ENCODE peak calls at places on chromosomes 5 and 9, in seven cellular contexts. One of them, this sample, is unnamed.

GRCh38 chr5:66829826-66830225 is 233.6 kb downstream of the MAST4 start:
- DNase-seq in fibroblast of pulmonary artery: peak; percentile 92
- DNase-seq in BJ: no peak
- DNase-seq in astrocyte of the spinal cord: peak; percentile 59
- DNase-seq in cardiac muscle cell: no peak
- DNase-seq in LNCaP clone FGC: no peak
- DNase-seq in ovary: no peak
- DNase-seq in this sample: peak; percentile 15

GRCh38 chr9:536597-537511 is 304.6 kb upstream of the DMRT1 start:
- DNase-seq in fibroblast of pulmonary artery: no peak
- DNase-seq in BJ: no peak
- DNase-seq in astrocyte of the spinal cord: no peak
- DNase-seq in cardiac muscle cell: peak; percentile 58
- DNase-seq in LNCaP clone FGC: no peak
- DNase-seq in ovary: no peak
- DNase-seq in this sample: no peak

GRCh38 chr5:31427013-31427783 is 104.7 kb downstream of the DROSHA start:
- DNase-seq in fibroblast of pulmonary artery: peak; percentile 22
- DNase-seq in BJ: no peak
- DNase-seq in astrocyte of the spinal cord: no peak
- DNase-seq in cardiac muscle cell: no peak
- DNase-seq in LNCaP clone FGC: no peak
- DNase-seq in ovary: peak; percentile 35
- DNase-seq in this sample: no peak

GRCh38 chr5:174205939-174206338 is 160.4 kb downstream of the NSG2 start:
- DNase-seq in fibroblast of pulmonary artery: no peak
- DNase-seq in BJ: no peak
- DNase-seq in astrocyte of the spinal cord: no peak
- DNase-seq in cardiac muscle cell: no peak
- DNase-seq in LNCaP clone FGC: no peak
- DNase-seq in ovary: no peak
- DNase-seq in this sample: no peak

GRCh38 chr9:105503873-105504272 is 54.1 kb upstream of the FKTN start:
- DNase-seq in fibroblast of pulmonary artery: peak; percentile 32
- DNase-seq in BJ: no peak
- DNase-seq in astrocyte of the spinal cord: no peak
- DNase-seq in cardiac muscle cell: no peak
- DNase-seq in LNCaP clone FGC: no peak
- DNase-seq in ovary: no peak
- DNase-seq in this sample: no peak

GRCh38 chr5:171369056-171369455 is 18.6 kb upstream of the NPM1 start:
- DNase-seq in fibroblast of pulmonary artery: no peak
- DNase-seq in BJ: no peak
- DNase-seq in astrocyte of the spinal cord: no peak
- DNase-seq in cardiac muscle cell: no peak
- DNase-seq in LNCaP clone FGC: no peak
- DNase-seq in ovary: no peak
- DNase-seq in this sample: no peak

GRCh38 chr9:86141843-86142242 is 42.5 kb upstream of the GOLM1 start:
- DNase-seq in fibroblast of pulmonary artery: no peak
- DNase-seq in BJ: no peak
- DNase-seq in astrocyte of the spinal cord: no peak
- DNase-seq in cardiac muscle cell: no peak
- DNase-seq in LNCaP clone FGC: no peak
- DNase-seq in ovary: no peak
- DNase-seq in this sample: no peak

GRCh38 chr9:68683433-68683832 is 21.6 kb upstream of the PIP5K1B start:
- DNase-seq in fibroblast of pulmonary artery: no peak
- DNase-seq in BJ: no peak
- DNase-seq in astrocyte of the spinal cord: no peak
- DNase-seq in cardiac muscle cell: no peak
- DNase-seq in LNCaP clone FGC: no peak
- DNase-seq in ovary: no peak
- DNase-seq in this sample: no peak

GRCh38 chr9:113682297-113682771 is 193.8 kb upstream of the ZNF618 start:
- DNase-seq in fibroblast of pulmonary artery: peak; percentile 90
- DNase-seq in BJ: peak; percentile 47
- DNase-seq in astrocyte of the spinal cord: peak; percentile 83
- DNase-seq in cardiac muscle cell: peak; percentile 70
- DNase-seq in LNCaP clone FGC: peak; percentile 77
- DNase-seq in ovary: peak; percentile 88
- DNase-seq in this sample: peak; percentile 76

GRCh38 chr9:118023649-118024048 is 319.4 kb downstream of the TLR4 start:
- DNase-seq in fibroblast of pulmonary artery: no peak
- DNase-seq in BJ: no peak
- DNase-seq in astrocyte of the spinal cord: no peak
- DNase-seq in cardiac muscle cell: no peak
- DNase-seq in LNCaP clone FGC: no peak
- DNase-seq in ovary: no peak
- DNase-seq in this sample: no peak

GRCh38 chr9:136662656-136663310 is at the start of gene EGFL7:
- DNase-seq in fibroblast of pulmonary artery: peak; percentile 63
- DNase-seq in BJ: no peak
- DNase-seq in astrocyte of the spinal cord: no peak
- DNase-seq in cardiac muscle cell: no peak
- DNase-seq in LNCaP clone FGC: no peak
- DNase-seq in ovary: no peak
- DNase-seq in this sample: no peak

GRCh38 chr9:84554069-84554659 is 115.4 kb upstream of the NTRK2 start:
- DNase-seq in fibroblast of pulmonary artery: no peak
- DNase-seq in BJ: no peak
- DNase-seq in astrocyte of the spinal cord: no peak
- DNase-seq in cardiac muscle cell: no peak
- DNase-seq in LNCaP clone FGC: no peak
- DNase-seq in ovary: no peak
- DNase-seq in this sample: no peak

GRCh38 chr5:78566747-78567449 is 81.7 kb downstream of the LHFPL2 start:
- DNase-seq in fibroblast of pulmonary artery: peak; percentile 62
- DNase-seq in BJ: no peak
- DNase-seq in astrocyte of the spinal cord: peak; percentile 37
- DNase-seq in cardiac muscle cell: no peak
- DNase-seq in LNCaP clone FGC: no peak
- DNase-seq in ovary: no peak
- DNase-seq in this sample: peak; percentile 12

GRCh38 chr5:17379188-17379951 is 118.7 kb upstream of the TAF11L2 start:
- DNase-seq in fibroblast of pulmonary artery: peak; percentile 11
- DNase-seq in BJ: no peak
- DNase-seq in astrocyte of the spinal cord: peak; percentile 76
- DNase-seq in cardiac muscle cell: no peak
- DNase-seq in LNCaP clone FGC: no peak
- DNase-seq in ovary: no peak
- DNase-seq in this sample: no peak

GRCh38 chr9:114911167-114911821 is 19.1 kb downstream of the TNFSF8 start:
- DNase-seq in fibroblast of pulmonary artery: peak; percentile 67
- DNase-seq in BJ: no peak
- DNase-seq in astrocyte of the spinal cord: peak; percentile 37
- DNase-seq in cardiac muscle cell: peak; percentile 60
- DNase-seq in LNCaP clone FGC: peak; percentile 51
- DNase-seq in ovary: no peak
- DNase-seq in this sample: peak; percentile 59

GRCh38 chr9:114002986-114003740 is 74.9 kb downstream of the AMBP start:
- DNase-seq in fibroblast of pulmonary artery: no peak
- DNase-seq in BJ: no peak
- DNase-seq in astrocyte of the spinal cord: peak; percentile 24
- DNase-seq in cardiac muscle cell: no peak
- DNase-seq in LNCaP clone FGC: no peak
- DNase-seq in ovary: peak; percentile 22
- DNase-seq in this sample: no peak

GRCh38 chr5:143142596-143143435 is 260.7 kb downstream of the NR3C1 start:
- DNase-seq in fibroblast of pulmonary artery: peak; percentile 71
- DNase-seq in BJ: no peak
- DNase-seq in astrocyte of the spinal cord: peak; percentile 29
- DNase-seq in cardiac muscle cell: no peak
- DNase-seq in LNCaP clone FGC: no peak
- DNase-seq in ovary: peak; percentile 41
- DNase-seq in this sample: peak; percentile 48

GRCh38 chr9:37200572-37201005 is 80.2 kb downstream of the ZCCHC7 start:
- DNase-seq in fibroblast of pulmonary artery: peak; percentile 45
- DNase-seq in BJ: no peak
- DNase-seq in astrocyte of the spinal cord: peak; percentile 61
- DNase-seq in cardiac muscle cell: no peak
- DNase-seq in LNCaP clone FGC: no peak
- DNase-seq in ovary: no peak
- DNase-seq in this sample: peak; percentile 31

GRCh38 chr5:75862872-75863271 is 145.6 kb upstream of the POC5 start:
- DNase-seq in fibroblast of pulmonary artery: no peak
- DNase-seq in BJ: no peak
- DNase-seq in astrocyte of the spinal cord: no peak
- DNase-seq in cardiac muscle cell: no peak
- DNase-seq in LNCaP clone FGC: no peak
- DNase-seq in ovary: no peak
- DNase-seq in this sample: no peak

GRCh38 chr9:96289392-96289791 is 12.6 kb downstream of the HSD17B3 start:
- DNase-seq in fibroblast of pulmonary artery: no peak
- DNase-seq in BJ: no peak
- DNase-seq in astrocyte of the spinal cord: no peak
- DNase-seq in cardiac muscle cell: no peak
- DNase-seq in LNCaP clone FGC: no peak
- DNase-seq in ovary: no peak
- DNase-seq in this sample: no peak

GRCh38 chr5:112833971-112834370 is 27.1 kb upstream of the SRP19 start:
- DNase-seq in fibroblast of pulmonary artery: no peak
- DNase-seq in BJ: no peak
- DNase-seq in astrocyte of the spinal cord: no peak
- DNase-seq in cardiac muscle cell: no peak
- DNase-seq in LNCaP clone FGC: no peak
- DNase-seq in ovary: no peak
- DNase-seq in this sample: no peak

GRCh38 chr5:17314907-17315471 is 97.6 kb downstream of the BASP1 start:
- DNase-seq in fibroblast of pulmonary artery: peak; percentile 14
- DNase-seq in BJ: no peak
- DNase-seq in astrocyte of the spinal cord: no peak
- DNase-seq in cardiac muscle cell: no peak
- DNase-seq in LNCaP clone FGC: no peak
- DNase-seq in ovary: no peak
- DNase-seq in this sample: peak; percentile 55

GRCh38 chr5:154320690-154321089 is 125.1 kb upstream of the SAP30L start:
- DNase-seq in fibroblast of pulmonary artery: peak; percentile 44
- DNase-seq in BJ: no peak
- DNase-seq in astrocyte of the spinal cord: peak; percentile 5
- DNase-seq in cardiac muscle cell: no peak
- DNase-seq in LNCaP clone FGC: no peak
- DNase-seq in ovary: no peak
- DNase-seq in this sample: peak; percentile 18

GRCh38 chr9:106583751-106584150 is 279.2 kb upstream of the ZNF462 start:
- DNase-seq in fibroblast of pulmonary artery: no peak
- DNase-seq in BJ: no peak
- DNase-seq in astrocyte of the spinal cord: peak; percentile 41
- DNase-seq in cardiac muscle cell: no peak
- DNase-seq in LNCaP clone FGC: no peak
- DNase-seq in ovary: no peak
- DNase-seq in this sample: no peak

GRCh38 chr5:154753792-154754191 is 1.4 kb upstream of the LARP1 start:
- DNase-seq in fibroblast of pulmonary artery: peak; percentile 94
- DNase-seq in BJ: peak; percentile 88
- DNase-seq in astrocyte of the spinal cord: peak; percentile 85
- DNase-seq in cardiac muscle cell: peak; percentile 48
- DNase-seq in LNCaP clone FGC: peak; percentile 59
- DNase-seq in ovary: peak; percentile 83
- DNase-seq in this sample: peak; percentile 98

GRCh38 chr9:75847085-75847484 is 43.4 kb upstream of the PCSK5 start:
- DNase-seq in fibroblast of pulmonary artery: no peak
- DNase-seq in BJ: no peak
- DNase-seq in astrocyte of the spinal cord: no peak
- DNase-seq in cardiac muscle cell: no peak
- DNase-seq in LNCaP clone FGC: no peak
- DNase-seq in ovary: no peak
- DNase-seq in this sample: no peak
- H3K4me3 ChIP-seq in fibroblast of pulmonary artery: no peak overlapping the region
- H3K4me3 ChIP-seq in BJ: no peak overlapping the region
- H3K4me3 ChIP-seq in astrocyte of the spinal cord: no peak overlapping the region
- H3K4me3 ChIP-seq in cardiac muscle cell: no peak overlapping the region
- H3K4me3 ChIP-seq in LNCaP clone FGC: no peak overlapping the region
- H3K4me3 ChIP-seq in ovary: no peak overlapping the region
- H3K4me3 ChIP-seq in this sample: no peak overlapping the region

GRCh38 chr5:60944904-60945759 is at the start of the genes ERCC8 and NDUFAF2:
- DNase-seq in fibroblast of pulmonary artery: peak; percentile 92
- DNase-seq in BJ: peak; percentile 56
- DNase-seq in astrocyte of the spinal cord: peak; percentile 91
- DNase-seq in cardiac muscle cell: peak; percentile 95
- DNase-seq in LNCaP clone FGC: peak; percentile 72
- DNase-seq in ovary: peak; percentile 92
- DNase-seq in this sample: peak; percentile 88
- TF ChIP-seq CTCF in fibroblast of pulmonary artery: no peak
- TF ChIP-seq CTCF in BJ: no peak
- TF ChIP-seq CTCF in astrocyte of the spinal cord: no peak
- TF ChIP-seq CTCF in cardiac muscle cell: no peak
- TF ChIP-seq CTCF in LNCaP clone FGC: no peak
- TF ChIP-seq CTCF in ovary: no peak
- TF ChIP-seq CTCF in this sample: no peak

DNA sequence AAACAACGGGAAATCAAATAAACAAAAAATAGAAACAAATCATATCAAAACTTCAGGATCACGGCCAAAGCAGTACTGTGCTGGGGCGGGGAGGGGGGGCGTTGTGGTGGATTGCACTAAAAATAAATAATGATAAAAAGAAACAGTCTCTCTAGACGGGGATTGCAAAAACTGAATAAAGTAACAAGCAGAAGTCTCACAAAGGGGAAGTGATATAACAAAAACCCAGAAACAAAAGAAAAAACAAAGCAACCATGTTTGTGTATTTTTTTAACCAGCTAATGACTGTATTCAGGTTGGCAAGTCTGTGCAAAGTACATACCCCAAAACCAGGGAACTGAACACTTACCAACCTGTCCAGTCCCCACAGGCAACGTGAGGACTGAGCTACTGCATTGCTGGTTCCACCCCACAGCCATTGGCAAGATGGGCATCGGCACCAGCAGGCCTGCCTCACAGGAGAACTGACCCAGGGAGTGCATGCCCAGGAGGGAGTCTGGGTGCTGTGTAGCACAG is 24.1 kb downstream of the BICD2 start:
- DNase-seq in fibroblast of pulmonary artery: no peak
- DNase-seq in BJ: no peak
- DNase-seq in astrocyte of the spinal cord: no peak
- DNase-seq in cardiac muscle cell: no peak
- DNase-seq in LNCaP clone FGC: no peak
- DNase-seq in ovary: no peak
- DNase-seq in this sample: no peak
- H3K4me3 ChIP-seq in fibroblast of pulmonary artery: no peak overlapping the region
- H3K4me3 ChIP-seq in BJ: no peak overlapping the region
- H3K4me3 ChIP-seq in astrocyte of the spinal cord: no peak overlapping the region
- H3K4me3 ChIP-seq in cardiac muscle cell: no peak overlapping the region
- H3K4me3 ChIP-seq in LNCaP clone FGC: no peak overlapping the region
- H3K4me3 ChIP-seq in ovary: no peak overlapping the region
- H3K4me3 ChIP-seq in this sample: no peak overlapping the region

DNA sequence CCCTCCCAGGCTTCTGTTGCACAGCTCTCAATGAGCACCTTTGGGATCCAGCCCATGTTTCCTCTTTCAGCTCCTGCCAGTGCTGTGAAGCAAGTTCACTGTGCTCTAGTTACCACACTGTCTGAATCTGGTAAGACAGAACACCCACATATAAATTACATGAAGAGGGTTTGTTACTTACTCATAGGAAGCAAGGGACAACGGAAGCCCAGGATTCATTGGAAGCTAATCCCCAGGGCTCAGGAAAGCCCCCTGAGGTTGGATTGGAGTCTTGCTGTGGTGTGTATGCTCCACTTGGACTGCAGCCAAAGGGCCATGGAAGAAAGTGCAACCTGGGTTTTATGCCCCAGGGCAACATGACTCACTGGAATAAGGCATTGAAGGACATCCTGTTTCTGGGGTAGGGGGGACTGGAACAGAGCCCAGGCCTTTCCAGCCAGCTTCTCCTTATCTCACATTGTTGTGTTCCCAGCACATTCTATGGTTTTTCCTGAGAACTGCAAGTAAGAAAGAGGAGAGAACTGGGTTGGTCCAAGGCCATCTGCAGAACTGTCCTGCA is 15.6 kb upstream of the CLK4 start:
- DNase-seq in fibroblast of pulmonary artery: peak; percentile 99
- DNase-seq in BJ: peak; percentile 74
- DNase-seq in astrocyte of the spinal cord: peak; percentile 94
- DNase-seq in cardiac muscle cell: no peak
- DNase-seq in LNCaP clone FGC: no peak
- DNase-seq in ovary: no peak
- DNase-seq in this sample: peak; percentile 57
- TF ChIP-seq CTCF in fibroblast of pulmonary artery: no peak
- TF ChIP-seq CTCF in BJ: no peak
- TF ChIP-seq CTCF in astrocyte of the spinal cord: no peak
- TF ChIP-seq CTCF in cardiac muscle cell: no peak
- TF ChIP-seq CTCF in LNCaP clone FGC: no peak
- TF ChIP-seq CTCF in ovary: no peak
- TF ChIP-seq CTCF in this sample: no peak

This sample was measured in AG10803.